ENCODE peak calls at places on chromosomes 11 and 22, in eight cellular contexts. X is spleen, A is body of pancreas, E is GM12891, C is ovary, S is adrenal gland, I is transverse colon, G is suprapubic skin. W is an unnamed sample.

GRCh38 chr11:132643239-132643638 is 889.1 kb downstream of the OPCML start:
- DNase-seq in G (no peak), I (no peak), E (no peak), A (no peak), C (no peak), X (no peak), S (no peak), W (no peak)

GRCh38 chr11:122634507-122634906 is 21.0 kb upstream of the UBASH3B start:
- DNase-seq in X (peak), A (no peak), I (peak), G (no peak), C (no peak), S (no peak), E (no peak), W (no peak)

GRCh38 chr22:48188211-48188845 is 1425.9 kb downstream of the TBC1D22A start:
- DNase-seq in X (no peak), I (no peak), E (no peak), S (no peak), C (no peak), A (no peak), G (no peak), W (no peak)

GRCh38 chr11:1229471-1230120 is 6.7 kb downstream of the MUC5B start:
- DNase-seq in S (no peak), I (peak), G (peak), A (no peak), X (peak), E (no peak), C (no peak), W (no peak)

GRCh38 chr11:4683020-4683419 is 14.6 kb downstream of the OR51E2 start:
- DNase-seq in C (no peak), G (no peak), E (no peak), X (no peak), A (no peak), S (no peak), I (no peak), W (no peak)

GRCh38 chr22:42990131-42990838 is 24.7 kb downstream of the PACSIN2 start:
- DNase-seq in X (no peak), A (peak), G (peak), S (peak), C (no peak), I (peak), E (no peak), W (peak)

GRCh38 chr22:37020192-37020479 is 594 bp downstream of the MPST start:
- DNase-seq in I (peak), G (no peak), S (peak), A (no peak), X (no peak), E (no peak), C (peak), W (peak)

GRCh38 chr11:95802806-95803205 is 12.5 kb downstream of the CEP57 start:
- DNase-seq in G (no peak), C (no peak), X (no peak), A (no peak), E (no peak), I (no peak), S (no peak), W (no peak)

GRCh38 chr11:116335078-116335477 is 437.7 kb downstream of the BUD13 start:
- DNase-seq in A (no peak), I (no peak), X (no peak), E (no peak), S (peak), G (no peak), C (no peak), W (no peak)

GRCh38 chr11:109815529-109816105 is 277.6 kb upstream of the ZC3H12C start:
- DNase-seq in X (no peak), I (no peak), C (no peak), G (no peak), S (no peak), E (no peak), A (no peak), W (no peak)

GRCh38 chr11:109818303-109818702 is 274.9 kb upstream of the ZC3H12C start:
- DNase-seq in A (no peak), S (no peak), C (no peak), G (no peak), E (no peak), X (no peak), I (no peak), W (no peak)

DNA sequence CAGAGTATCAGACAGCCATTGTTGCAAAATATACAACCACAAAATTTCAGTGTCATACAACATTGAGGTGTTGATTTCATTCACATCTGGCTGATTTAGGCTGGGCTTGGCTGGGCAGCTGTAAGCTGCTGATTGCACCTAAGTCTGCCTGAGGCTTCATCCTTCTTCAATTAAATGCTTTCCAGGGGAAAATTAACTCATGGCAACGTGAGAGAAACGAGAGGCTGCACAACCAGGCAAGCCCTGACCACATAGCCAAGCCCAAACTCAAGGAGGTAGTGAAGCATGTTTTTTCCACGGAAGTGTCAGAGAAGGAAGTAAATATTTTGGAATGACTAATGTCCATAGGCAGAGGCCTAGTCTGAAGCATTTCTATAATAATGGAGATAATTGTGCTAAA is 273.8 kb upstream of the ZC3H12C start:
- DNase-seq in C (no peak), E (no peak), I (no peak), X (no peak), G (no peak), A (no peak), S (no peak), W (no peak)
- TF ChIP-seq POLR2A in C (no peak), E (no peak), I (no peak), X (no peak), G (no peak), A (no peak), S (no peak), W (no peak)

GRCh38 chr11:130189492-130190210 is 30.1 kb downstream of the ST14 start:
- DNase-seq in X (no peak), C (no peak), A (no peak), E (no peak), G (no peak), S (no peak), I (peak), W (no peak)
- TF ChIP-seq POLR2A in X (no peak), C (no peak), A (no peak), E (no peak), G (no peak), S (no peak), I (peak), W (no peak)

GRCh38 chr22:41800348-41801146 is at the start of gene CCDC134:
- DNase-seq in X (peak), G (peak), A (peak), C (peak), E (peak), I (peak), S (peak), W (peak)
- TF ChIP-seq POLR2A in X (peak), G (peak), A (peak), C (peak), E (peak), I (peak), S (peak), W (peak)

DNA sequence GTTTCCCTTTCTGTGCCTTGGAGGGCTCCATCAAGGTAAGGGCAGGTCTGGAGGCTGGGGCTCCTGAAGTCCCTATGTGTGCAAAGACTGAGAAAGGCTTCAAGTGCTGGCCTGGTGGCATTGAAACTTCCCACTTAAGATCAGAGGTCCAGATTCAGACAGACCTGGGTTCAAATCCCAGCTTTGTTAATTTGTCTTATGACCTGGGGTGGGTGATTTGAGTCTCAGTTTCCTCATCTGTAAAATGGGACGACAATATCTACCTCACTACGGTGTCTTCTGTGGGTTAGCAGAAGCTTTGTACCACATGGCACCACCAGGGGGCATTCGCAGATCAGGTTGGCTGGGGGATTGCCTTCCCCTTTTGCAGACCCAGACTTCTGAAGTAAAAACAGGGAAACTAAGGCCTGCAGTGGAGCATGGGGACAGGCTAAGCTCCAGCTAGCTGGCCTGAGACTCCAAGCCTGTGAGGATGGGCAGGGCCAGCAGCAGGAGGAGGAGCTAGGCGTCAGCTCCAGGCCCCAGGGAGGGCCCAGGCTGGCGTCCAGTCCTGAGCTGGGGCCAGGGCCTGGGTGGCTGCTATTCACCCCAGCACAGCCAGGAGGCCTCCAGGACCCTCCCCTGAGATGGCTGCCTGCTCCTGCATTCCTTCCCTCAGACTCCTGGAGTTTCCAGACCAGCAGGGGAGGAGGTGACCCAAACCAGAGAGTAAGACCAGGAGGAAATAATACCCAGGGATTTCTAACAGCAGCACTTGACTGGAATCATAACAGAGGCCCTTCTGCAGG is 1.5 kb downstream of the CASTOR1 start:
- DNase-seq in X (peak), E (peak), G (peak), I (peak), C (peak), S (peak), A (peak), W (peak)
- TF ChIP-seq POLR2A in X (no peak), E (no peak), G (no peak), I (peak), C (peak), S (peak), A (peak), W (no peak)

GRCh38 chr11:119318240-119319135 is 1.6 kb upstream of the MCAM start:
- DNase-seq in C (no peak), E (peak), I (peak), X (no peak), S (peak), G (peak), A (peak), W (peak)

GRCh38 chr11:119320593-119321524 is 3.9 kb upstream of the MCAM start:
- DNase-seq in S (peak), X (peak), I (peak), A (peak), G (peak), E (peak), C (no peak), W (no peak)

GRCh38 chr11:119317592-119318239 is 786 bp upstream of the MCAM start:
- DNase-seq in S (no peak), G (no peak), E (no peak), I (no peak), C (no peak), X (no peak), A (no peak), W (no peak)

GRCh38 chr11:119319136-119319701 is 2.3 kb upstream of the MCAM start:
- DNase-seq in E (peak), C (no peak), X (no peak), A (no peak), G (no peak), I (no peak), S (peak), W (no peak)

DNA sequence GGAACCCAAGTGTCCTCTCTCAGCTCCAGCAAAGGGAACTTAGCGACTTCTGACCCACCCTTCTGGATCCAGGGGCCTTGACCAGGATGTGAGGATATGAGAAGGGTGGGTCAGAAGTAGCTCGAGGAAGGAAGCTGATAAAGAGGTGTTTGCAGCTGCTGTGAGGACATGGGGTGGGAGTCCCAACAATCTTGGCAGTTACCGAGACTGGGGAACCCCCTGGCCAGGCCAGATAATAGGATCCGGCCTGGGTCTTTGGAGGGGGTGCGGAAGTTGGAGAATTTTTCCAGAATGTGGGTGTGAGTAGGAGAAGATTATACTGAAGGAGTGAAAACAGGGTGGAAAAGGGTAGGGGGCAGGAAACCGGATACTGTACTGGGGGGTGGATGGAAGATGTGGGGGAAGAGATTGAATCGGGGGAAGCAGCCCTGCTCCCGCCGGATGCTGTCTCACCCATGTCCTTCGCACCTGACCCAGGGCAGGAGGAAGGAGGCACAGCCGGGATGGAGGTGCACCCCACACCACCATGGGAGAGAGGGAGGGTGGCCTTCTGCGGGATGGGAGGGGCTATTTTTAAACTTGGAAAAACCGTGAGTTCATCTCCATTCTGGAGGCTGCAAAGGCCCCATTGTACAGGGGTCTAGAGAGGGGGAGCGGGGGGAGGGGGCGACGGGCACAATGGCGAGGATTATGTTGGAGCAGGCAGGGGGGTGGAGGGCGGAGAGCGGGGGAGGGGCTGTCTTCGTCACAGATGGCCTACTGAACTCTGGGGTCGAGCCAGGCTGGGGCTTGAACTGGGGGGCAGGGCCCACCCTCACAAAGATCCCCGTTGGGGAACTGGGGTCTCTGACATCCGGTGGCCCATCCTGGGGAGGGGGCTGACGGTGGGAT is 3.0 kb upstream of the MCAM start:
- DNase-seq in X (no peak), E (peak), A (no peak), S (peak), G (peak), C (no peak), I (no peak), W (no peak)
- TF ChIP-seq POLR2A in X (no peak), E (no peak), A (no peak), S (no peak), G (no peak), C (no peak), I (no peak), W (no peak)

GRCh38 chr11:35122308-35122707 is 16.7 kb upstream of the CD44 start:
- DNase-seq in G (no peak), E (no peak), S (no peak), C (no peak), X (no peak), A (no peak), I (no peak), W (no peak)

GRCh38 chr11:35126000-35126878 is 12.7 kb upstream of the CD44 start:
- DNase-seq in A (no peak), I (no peak), E (no peak), G (no peak), S (no peak), X (no peak), C (no peak), W (no peak)

GRCh38 chr11:35127619-35128018 is 11.4 kb upstream of the CD44 start:
- DNase-seq in C (no peak), X (no peak), A (no peak), E (no peak), G (no peak), I (no peak), S (no peak), W (no peak)

GRCh38 chr11:35131094-35131493 is 7.9 kb upstream of the CD44 start:
- DNase-seq in S (no peak), X (no peak), C (no peak), A (no peak), I (no peak), E (no peak), G (no peak), W (no peak)

DNA sequence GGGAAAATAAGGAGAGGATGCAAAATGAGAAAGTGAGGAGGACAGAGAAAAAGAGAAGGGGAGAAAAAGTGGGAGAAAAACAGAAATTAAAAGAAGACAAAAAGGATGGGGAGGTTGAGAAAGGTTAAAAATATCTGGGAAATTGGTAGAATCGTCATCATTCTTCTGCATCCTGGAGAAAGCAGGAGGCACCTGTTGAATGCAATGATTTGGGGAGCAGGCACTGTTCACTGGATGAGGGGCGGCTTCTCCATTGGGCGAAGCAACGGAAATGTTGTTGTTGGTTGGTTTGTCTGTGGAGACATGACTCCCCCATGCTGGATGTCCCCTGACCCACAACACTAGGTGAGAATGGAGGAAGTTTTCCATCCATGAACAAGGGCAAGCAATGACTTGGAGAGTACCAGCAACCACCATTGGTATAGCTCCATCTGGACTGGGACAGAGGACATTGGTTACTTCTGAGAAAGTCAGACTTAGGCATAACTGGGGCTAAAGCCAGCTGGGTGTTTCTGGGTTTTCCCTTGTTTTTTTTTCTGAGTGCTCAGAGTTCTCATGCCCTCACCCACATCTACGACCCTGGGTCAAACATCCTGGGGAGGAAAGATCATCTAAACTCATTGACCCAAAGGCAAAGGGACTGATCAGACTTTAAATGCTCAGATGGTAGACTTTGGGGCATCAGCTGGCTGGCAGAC is 11.9 kb upstream of the CD44 start:
- DNase-seq in E (no peak), C (no peak), S (no peak), X (no peak), A (no peak), I (no peak), G (no peak), W (no peak)
- TF ChIP-seq POLR2A in E (no peak), C (no peak), S (no peak), X (no peak), A (no peak), I (no peak), G (no peak), W (no peak)

GRCh38 chr11:9601041-9601875 is 27.8 kb downstream of the WEE1 start:
- DNase-seq in A (peak), E (peak), X (peak), I (peak), C (no peak), G (no peak), S (no peak), W (no peak)
- TF ChIP-seq POLR2A in A (no peak), E (peak), X (no peak), I (no peak), C (no peak), G (no peak), S (no peak), W (no peak)